ENCODE peak calls at places on chromosomes 1 and 21, in seven cellular contexts. One of them, this sample, is unnamed.

GRCh38 chr1:48493031-48493430 is 21.0 kb upstream of the SPATA6 start:
- DNase-seq in stomach: no peak
- DNase-seq in upper lobe of right lung: no peak
- DNase-seq in kidney: no peak
- DNase-seq in GM20000: no peak
- DNase-seq in WTC11: no peak
- DNase-seq in osteocyte: no peak
- DNase-seq in this sample: no peak

GRCh38 chr21:46181953-46182547 is 2.2 kb downstream of the SPATC1L start:
- DNase-seq in stomach: no peak
- DNase-seq in osteocyte: no peak
- DNase-seq in GM20000: no peak
- DNase-seq in kidney: peak
- DNase-seq in WTC11: no peak
- DNase-seq in upper lobe of right lung: no peak
- DNase-seq in this sample: no peak

GRCh38 chr1:201970334-201971159 is 11.9 kb upstream of the RNPEP start:
- DNase-seq in upper lobe of right lung: no peak
- DNase-seq in WTC11: no peak
- DNase-seq in osteocyte: no peak
- DNase-seq in GM20000: no peak
- DNase-seq in stomach: no peak
- DNase-seq in kidney: no peak
- DNase-seq in this sample: no peak

GRCh38 chr21:17798796-17799195 is 20.4 kb downstream of the C21orf91 start:
- DNase-seq in stomach: no peak
- DNase-seq in GM20000: no peak
- DNase-seq in WTC11: no peak
- DNase-seq in kidney: no peak
- DNase-seq in upper lobe of right lung: no peak
- DNase-seq in osteocyte: no peak
- DNase-seq in this sample: no peak

GRCh38 chr21:44337428-44337827 is 1.8 kb downstream of the CFAP410 start:
- DNase-seq in kidney: no peak
- DNase-seq in WTC11: no peak
- DNase-seq in stomach: no peak
- DNase-seq in upper lobe of right lung: no peak
- DNase-seq in osteocyte: no peak
- DNase-seq in GM20000: no peak
- DNase-seq in this sample: no peak

GRCh38 chr1:228048120-228048519 is 34.4 kb upstream of the ARF1 start:
- DNase-seq in stomach: no peak
- DNase-seq in WTC11: no peak
- DNase-seq in osteocyte: peak
- DNase-seq in upper lobe of right lung: peak
- DNase-seq in kidney: no peak
- DNase-seq in GM20000: no peak
- DNase-seq in this sample: no peak

GRCh38 chr21:43297989-43298388 is 128.9 kb downstream of the SIK1 start:
- DNase-seq in kidney: peak
- DNase-seq in stomach: no peak
- DNase-seq in GM20000: no peak
- DNase-seq in WTC11: no peak
- DNase-seq in upper lobe of right lung: no peak
- DNase-seq in osteocyte: no peak
- DNase-seq in this sample: no peak

GRCh38 chr1:19038732-19039131 is 82.3 kb upstream of the IFFO2 start:
- DNase-seq in upper lobe of right lung: no peak
- DNase-seq in kidney: peak
- DNase-seq in WTC11: no peak
- DNase-seq in osteocyte: no peak
- DNase-seq in GM20000: no peak
- DNase-seq in stomach: no peak
- DNase-seq in this sample: no peak

GRCh38 chr1:155859881-155860841 is 794 bp downstream of the SYT11 start:
- DNase-seq in kidney: peak
- DNase-seq in stomach: peak
- DNase-seq in GM20000: peak
- DNase-seq in WTC11: peak
- DNase-seq in osteocyte: no peak
- DNase-seq in upper lobe of right lung: peak
- DNase-seq in this sample: no peak

GRCh38 chr1:50974618-50974935 is 4.5 kb downstream of the CDKN2C start:
- DNase-seq in stomach: no peak
- DNase-seq in kidney: no peak
- DNase-seq in upper lobe of right lung: no peak
- DNase-seq in osteocyte: no peak
- DNase-seq in WTC11: no peak
- DNase-seq in GM20000: no peak
- DNase-seq in this sample: no peak

GRCh38 chr1:209029737-209030136 is 553.8 kb upstream of the CAMK1G start:
- DNase-seq in stomach: no peak
- DNase-seq in osteocyte: no peak
- DNase-seq in kidney: no peak
- DNase-seq in GM20000: no peak
- DNase-seq in WTC11: no peak
- DNase-seq in upper lobe of right lung: no peak
- DNase-seq in this sample: no peak

GRCh38 chr1:87598429-87598828 is 269.7 kb downstream of the LMO4 start:
- DNase-seq in kidney: no peak
- DNase-seq in GM20000: no peak
- DNase-seq in upper lobe of right lung: no peak
- DNase-seq in osteocyte: no peak
- DNase-seq in WTC11: peak
- DNase-seq in stomach: no peak
- DNase-seq in this sample: no peak

GRCh38 chr1:193769609-193770008 is 583.2 kb upstream of the B3GALT2 start:
- DNase-seq in GM20000: no peak
- DNase-seq in WTC11: no peak
- DNase-seq in stomach: no peak
- DNase-seq in upper lobe of right lung: no peak
- DNase-seq in osteocyte: no peak
- DNase-seq in kidney: no peak
- DNase-seq in this sample: no peak

DNA sequence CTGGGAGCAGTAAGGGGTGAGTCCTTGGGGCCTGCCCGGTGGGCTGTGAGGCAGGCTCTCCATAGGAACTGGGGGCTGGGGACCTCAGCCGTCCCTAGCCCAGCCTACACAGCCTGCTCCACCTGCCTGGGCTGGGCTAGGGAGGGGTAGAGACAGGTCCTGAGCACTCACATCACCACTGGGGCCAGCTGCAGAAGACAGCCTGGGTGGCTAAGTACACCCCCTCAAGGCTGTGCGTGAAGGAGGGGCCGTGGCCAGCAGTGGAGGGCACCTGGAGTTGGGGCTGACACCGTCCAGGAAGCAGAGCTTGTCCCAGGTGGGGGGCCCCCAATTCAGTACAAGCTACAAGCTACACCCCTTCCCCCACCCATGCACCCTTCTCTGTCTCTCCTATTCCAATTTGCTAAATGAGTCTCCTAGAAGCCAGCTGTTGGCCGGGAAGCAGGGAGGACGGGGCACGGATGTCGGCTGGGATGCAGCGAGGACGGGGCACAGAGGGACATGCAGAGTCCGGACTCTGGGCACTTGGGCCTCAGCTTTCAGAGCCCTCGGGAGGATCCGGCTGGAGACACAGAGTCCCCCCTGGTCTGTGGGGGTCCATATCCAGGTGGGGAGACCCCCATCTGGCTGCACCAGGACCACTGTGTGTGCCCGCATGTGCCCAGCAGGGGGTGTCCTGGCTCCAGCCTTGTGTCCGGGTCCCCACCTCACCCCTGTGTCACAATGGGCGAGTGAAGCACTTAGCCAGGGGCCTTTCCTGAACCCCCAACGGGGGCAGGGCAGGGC is 1.8 kb downstream of the ISG15 start:
- DNase-seq in kidney: no peak
- DNase-seq in WTC11: peak
- DNase-seq in osteocyte: no peak
- DNase-seq in GM20000: peak
- DNase-seq in stomach: no peak
- DNase-seq in upper lobe of right lung: no peak
- DNase-seq in this sample: no peak
- TF ChIP-seq CTCF in kidney: peak
- TF ChIP-seq CTCF in WTC11: peak
- TF ChIP-seq CTCF in osteocyte: peak
- TF ChIP-seq CTCF in GM20000: peak
- TF ChIP-seq CTCF in stomach: no peak
- TF ChIP-seq CTCF in upper lobe of right lung: peak
- TF ChIP-seq CTCF in this sample: peak

DNA sequence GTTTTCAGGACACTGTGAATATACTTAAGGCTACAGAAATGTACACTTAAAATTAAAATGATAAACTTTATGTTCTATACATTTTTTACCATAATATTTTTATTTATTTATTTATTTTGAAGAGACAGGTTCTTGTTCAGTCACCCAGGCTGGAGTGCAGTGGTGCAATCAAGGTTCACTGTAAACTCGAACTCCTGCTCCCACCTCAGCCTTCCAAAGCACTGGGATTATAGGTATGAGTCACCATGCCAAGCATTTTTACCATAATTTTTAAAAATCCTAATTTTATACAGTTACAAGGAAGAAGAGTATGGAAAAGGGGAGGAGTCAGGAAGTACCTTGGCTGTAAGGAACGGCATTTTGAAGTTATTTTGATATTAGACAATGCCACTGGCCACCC is 23.6 kb upstream of the ANGPTL3 start:
- DNase-seq in WTC11: no peak
- DNase-seq in upper lobe of right lung: no peak
- DNase-seq in stomach: no peak
- DNase-seq in GM20000: no peak
- DNase-seq in osteocyte: no peak
- DNase-seq in kidney: no peak
- DNase-seq in this sample: no peak
- TF ChIP-seq CTCF in WTC11: no peak
- TF ChIP-seq CTCF in upper lobe of right lung: no peak
- TF ChIP-seq CTCF in stomach: no peak
- TF ChIP-seq CTCF in GM20000: no peak
- TF ChIP-seq CTCF in osteocyte: no peak
- TF ChIP-seq CTCF in kidney: no peak
- TF ChIP-seq CTCF in this sample: no peak

DNA sequence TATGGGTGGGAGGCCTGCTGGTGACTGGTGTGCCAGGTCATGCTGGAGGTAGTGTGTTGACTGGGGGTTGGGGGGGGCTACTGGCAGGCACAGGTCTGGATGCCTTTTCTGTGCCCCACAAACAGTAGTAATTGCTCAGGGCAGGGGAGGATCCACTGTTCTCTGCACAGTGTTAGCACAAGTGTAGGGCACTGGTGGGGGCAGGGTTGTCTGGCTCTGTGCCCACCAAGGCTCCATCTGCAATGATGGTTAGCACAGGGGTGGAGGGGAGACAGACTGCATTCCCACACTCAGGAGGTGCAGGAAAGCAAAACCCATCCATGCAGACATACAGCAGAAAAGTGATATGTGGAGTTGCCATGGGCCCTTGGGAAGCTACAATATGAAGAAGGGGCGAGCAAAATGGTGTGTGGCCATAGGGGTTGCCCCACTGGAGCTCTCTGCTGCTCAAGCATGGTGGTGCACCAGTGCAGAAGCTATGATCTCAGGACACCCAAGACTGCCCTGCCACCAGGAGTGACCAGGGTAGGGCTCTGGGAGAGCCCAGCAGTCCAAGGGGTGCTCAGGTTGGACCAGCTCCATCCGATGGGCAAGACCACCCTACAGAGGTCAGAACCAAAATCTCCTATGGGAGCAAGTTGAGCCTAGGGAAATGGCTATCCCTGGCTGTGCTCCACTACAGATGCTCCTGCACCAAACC is 122.2 kb upstream of the KCTD3 start:
- DNase-seq in WTC11: no peak
- DNase-seq in kidney: no peak
- DNase-seq in GM20000: no peak
- DNase-seq in upper lobe of right lung: no peak
- DNase-seq in stomach: no peak
- DNase-seq in osteocyte: no peak
- DNase-seq in this sample: no peak
- TF ChIP-seq CTCF in WTC11: no peak
- TF ChIP-seq CTCF in kidney: no peak
- TF ChIP-seq CTCF in GM20000: no peak
- TF ChIP-seq CTCF in upper lobe of right lung: no peak
- TF ChIP-seq CTCF in stomach: no peak
- TF ChIP-seq CTCF in osteocyte: no peak
- TF ChIP-seq CTCF in this sample: no peak

GRCh38 chr1:93877529-93877928 is 1.5 kb downstream of the DNTTIP2 start:
- DNase-seq in upper lobe of right lung: no peak
- DNase-seq in GM20000: no peak
- DNase-seq in kidney: no peak
- DNase-seq in stomach: no peak
- DNase-seq in osteocyte: no peak
- DNase-seq in WTC11: no peak
- DNase-seq in this sample: no peak

GRCh38 chr1:93871356-93871755 is 7.7 kb downstream of the DNTTIP2 start:
- DNase-seq in kidney: no peak
- DNase-seq in GM20000: no peak
- DNase-seq in stomach: no peak
- DNase-seq in osteocyte: no peak
- DNase-seq in WTC11: no peak
- DNase-seq in upper lobe of right lung: no peak
- DNase-seq in this sample: no peak

GRCh38 chr1:93878501-93878888 is 511 bp downstream of the DNTTIP2 start:
- DNase-seq in GM20000: peak
- DNase-seq in osteocyte: no peak
- DNase-seq in kidney: peak
- DNase-seq in WTC11: no peak
- DNase-seq in stomach: peak
- DNase-seq in upper lobe of right lung: peak
- DNase-seq in this sample: no peak

GRCh38 chr1:93876284-93876683 is 2.7 kb downstream of the DNTTIP2 start:
- DNase-seq in osteocyte: no peak
- DNase-seq in upper lobe of right lung: no peak
- DNase-seq in WTC11: no peak
- DNase-seq in GM20000: no peak
- DNase-seq in kidney: no peak
- DNase-seq in stomach: no peak
- DNase-seq in this sample: no peak

DNA sequence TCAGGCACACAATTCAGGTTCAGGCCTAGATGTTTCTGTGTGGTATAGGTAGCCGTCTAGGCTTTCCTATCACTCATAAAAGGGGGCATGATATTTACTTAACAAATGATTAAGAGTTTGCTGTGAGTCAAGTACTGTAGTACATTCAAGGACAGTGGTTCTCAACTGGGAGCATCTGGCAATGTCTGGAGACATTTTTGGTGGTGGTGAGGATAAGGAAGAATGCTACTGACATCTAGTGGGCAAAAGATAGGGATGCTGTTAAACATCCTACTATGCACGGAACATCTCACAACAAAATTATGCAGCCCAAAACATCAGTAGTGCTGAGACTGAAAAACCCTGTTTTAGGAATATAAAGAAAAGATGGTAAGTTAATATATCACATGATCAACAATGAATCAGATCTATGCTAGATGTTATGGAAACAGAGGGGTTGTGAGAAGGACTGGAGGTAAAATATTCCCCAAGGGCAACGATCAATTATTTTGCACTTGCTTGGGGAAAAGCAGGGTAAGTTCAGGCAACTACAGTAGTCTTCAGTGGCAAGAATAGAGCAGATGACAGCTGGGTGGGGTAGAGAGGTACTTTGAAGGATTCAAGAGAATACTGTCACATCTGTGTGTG is 4.9 kb downstream of the DNTTIP2 start:
- DNase-seq in osteocyte: no peak
- DNase-seq in stomach: no peak
- DNase-seq in GM20000: no peak
- DNase-seq in upper lobe of right lung: no peak
- DNase-seq in WTC11: no peak
- DNase-seq in kidney: no peak
- DNase-seq in this sample: no peak
- TF ChIP-seq CTCF in osteocyte: peak
- TF ChIP-seq CTCF in stomach: no peak
- TF ChIP-seq CTCF in GM20000: peak
- TF ChIP-seq CTCF in upper lobe of right lung: peak
- TF ChIP-seq CTCF in WTC11: peak
- TF ChIP-seq CTCF in kidney: no peak
- TF ChIP-seq CTCF in this sample: peak